ENCODE peak calls at places on chromosomes 13 and 19, in ten cellular contexts. S is left lung; T is CD8-positive, alpha-beta T cell; D is ascending aorta; O is testis; Z is upper lobe of right lung; E is IMR-90; W is lung; P is tibial nerve; I is DND-41. L is an unnamed sample. For H3K4me1, the result is how much of the 10 kb centered on the place peaks cover.

GRCh38 chr13:23824355-23824754 is 64.8 kb downstream of the MIPEP start:
- DNase-seq in S (no peak), T (no peak), D (no peak), O (no peak), Z (no peak), E (no peak), W (no peak), P (no peak), I (no peak), L (no peak)

GRCh38 chr13:46640843-46641242 is 87.9 kb downstream of the LRCH1 start:
- DNase-seq in S (no peak), T (no peak), D (no peak), O (no peak), Z (no peak), E (peak), W (no peak), P (no peak), I (no peak), L (no peak)

GRCh38 chr13:40152145-40152544 is 496.7 kb downstream of the COG6 start:
- DNase-seq in S (no peak), T (no peak), D (no peak), O (no peak), Z (no peak), E (peak), W (no peak), P (no peak), I (no peak), L (no peak)

GRCh38 chr13:27978301-27978968 is 9.3 kb upstream of the CDX2 start:
- DNase-seq in S (no peak), T (no peak), D (no peak), O (no peak), Z (peak), E (no peak), W (no peak), P (no peak), I (no peak), L (no peak)

GRCh38 chr19:48190288-48191284 is 20.1 kb downstream of the ZSWIM9 start:
- DNase-seq in S (no peak), T (peak), D (no peak), O (peak), Z (no peak), E (peak), W (peak), P (no peak), I (no peak), L (no peak)

GRCh38 chr19:48720613-48721296 is 1.2 kb upstream of the MAMSTR start:
- DNase-seq in S (peak), T (peak), D (peak), O (peak), Z (peak), E (peak), W (peak), P (peak), I (peak), L (peak)

GRCh38 chr19:33325920-33326319 is 23.6 kb upstream of the CEBPA start:
- DNase-seq in S (no peak), T (no peak), D (no peak), O (no peak), Z (no peak), E (no peak), W (no peak), P (no peak), I (no peak), L (no peak)

GRCh38 chr13:24152292-24153214 is 8.0 kb upstream of the SPATA13 start:
- DNase-seq in S (no peak), T (no peak), D (no peak), O (no peak), Z (no peak), E (no peak), W (no peak), P (no peak), I (no peak), L (no peak)

GRCh38 chr13:24050292-24050711 is 110.2 kb upstream of the SPATA13 start:
- DNase-seq in S (peak), T (no peak), D (no peak), O (peak), Z (peak), E (peak), W (peak), P (no peak), I (no peak), L (no peak)

GRCh38 chr13:109592776-109593175 is 193.6 kb downstream of the IRS2 start:
- DNase-seq in S (no peak), T (no peak), D (no peak), O (no peak), Z (no peak), E (no peak), W (no peak), P (no peak), I (no peak), L (no peak)

GRCh38 chr19:28027116-28027515 is 1185.8 kb downstream of the UQCRFS1 start:
- DNase-seq in S (no peak), T (no peak), D (no peak), O (no peak), Z (no peak), E (no peak), W (no peak), P (no peak), I (no peak), L (no peak)

GRCh38 chr19:31560771-31561080 is 211.5 kb upstream of the TSHZ3 start:
- DNase-seq in S (no peak), T (no peak), D (no peak), O (no peak), Z (no peak), E (no peak), W (no peak), P (no peak), I (no peak), L (no peak)

GRCh38 chr19:6822311-6822670 is 49.8 kb downstream of the VAV1 start:
- DNase-seq in S (no peak), T (no peak), D (no peak), O (no peak), Z (no peak), E (no peak), W (no peak), P (no peak), I (no peak), L (no peak)

GRCh38 chr13:91369432-91369831 is 21.9 kb downstream of the MIR17HG start:
- DNase-seq in S (no peak), T (no peak), D (no peak), O (no peak), Z (no peak), E (peak), W (no peak), P (no peak), I (no peak), L (no peak)

GRCh38 chr19:4357921-4358326 is 14.6 kb downstream of the MPND start:
- DNase-seq in S (no peak), T (no peak), D (no peak), O (no peak), Z (no peak), E (no peak), W (no peak), P (no peak), I (no peak), L (no peak)

GRCh38 chr13:32956595-32956933 is 59.7 kb upstream of the KL start:
- DNase-seq in S (no peak), T (no peak), D (no peak), O (no peak), Z (no peak), E (no peak), W (no peak), P (no peak), I (no peak), L (no peak)

GRCh38 chr19:42048992-42049391 is 21.0 kb downstream of the GRIK5 start:
- DNase-seq in S (no peak), T (no peak), D (no peak), O (no peak), Z (no peak), E (no peak), W (no peak), P (no peak), I (peak), L (no peak)

GRCh38 chr19:35518313-35518712 is 4.9 kb upstream of the DMKN start:
- DNase-seq in S (no peak), T (no peak), D (no peak), O (no peak), Z (no peak), E (peak), W (no peak), P (no peak), I (no peak), L (no peak)

GRCh38 chr13:50277127-50277526 is 261.9 kb downstream of the KCNRG start:
- DNase-seq in S (no peak), T (no peak), D (no peak), O (no peak), Z (no peak), E (no peak), W (no peak), P (no peak), I (no peak), L (no peak)

GRCh38 chr19:48751835-48752510 is 468 bp downstream of the FUT1 start:
- DNase-seq in S (no peak), T (no peak), D (no peak), O (no peak), Z (no peak), E (no peak), W (no peak), P (no peak), I (peak), L (no peak)

GRCh38 chr13:49669735-49670309 is 21.5 kb downstream of the EBPL start:
- DNase-seq in S (no peak), T (peak), D (no peak), O (peak), Z (no peak), E (peak), W (peak), P (no peak), I (peak), L (no peak)

GRCh38 chr13:113548171-113548641 is 36.3 kb upstream of the TFDP1 start:
- DNase-seq in S (peak), T (no peak), D (no peak), O (peak), Z (peak), E (no peak), W (no peak), P (no peak), I (no peak), L (no peak)

GRCh38 chr13:79837741-79838450 is 356.9 kb downstream of the NDFIP2 start:
- DNase-seq in S (no peak), T (no peak), D (no peak), O (no peak), Z (no peak), E (peak), W (no peak), P (no peak), I (no peak), L (no peak)

GRCh38 chr19:18876865-18877264 is 19.1 kb downstream of the CERS1 start:
- DNase-seq in S (peak), T (no peak), D (no peak), O (no peak), Z (no peak), E (no peak), W (no peak), P (no peak), I (no peak), L (no peak)

GRCh38 chr19:18878058-18878797 is 17.7 kb downstream of the CERS1 start:
- DNase-seq in S (peak), T (no peak), D (no peak), O (no peak), Z (no peak), E (no peak), W (no peak), P (no peak), I (no peak), L (no peak)

GRCh38 chr19:18879579-18880373 is 16.2 kb downstream of the CERS1 start:
- DNase-seq in S (peak), T (no peak), D (no peak), O (peak), Z (no peak), E (no peak), W (no peak), P (no peak), I (peak), L (peak)

GRCh38 chr19:18878858-18879578 is 16.9 kb downstream of the CERS1 start:
- DNase-seq in S (peak), T (no peak), D (no peak), O (no peak), Z (no peak), E (no peak), W (no peak), P (no peak), I (no peak), L (no peak)

DNA sequence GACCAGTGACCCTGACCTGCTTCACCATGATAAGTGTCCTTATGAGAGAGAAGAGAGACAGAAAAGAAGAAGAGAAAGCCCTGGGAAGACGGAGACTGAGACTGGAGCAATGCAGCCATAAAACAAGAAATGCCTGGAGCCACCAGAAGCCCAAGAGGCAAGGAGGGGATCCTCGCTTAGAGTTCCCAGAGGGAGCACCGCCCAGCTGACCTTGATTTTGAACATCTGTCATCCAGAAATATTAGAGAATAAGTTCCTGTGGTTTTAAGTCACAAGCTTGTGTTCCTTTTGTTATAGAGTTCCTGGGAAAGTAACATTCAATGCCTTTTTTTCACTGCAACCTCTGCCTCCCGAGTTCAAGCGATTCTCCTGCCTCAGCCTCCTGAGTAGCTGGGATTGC is 20.2 kb downstream of the CERS1 start:
- DNase-seq in S (no peak), T (no peak), D (no peak), O (no peak), Z (no peak), E (peak), W (no peak), P (no peak), I (no peak), L (no peak)
- H3K4me3 ChIP-seq in S (no peak), T (no peak), D (no peak), O (no peak), Z (no peak), E (no peak), W (no peak), P (no peak), I (no peak), L (no peak)

DNA sequence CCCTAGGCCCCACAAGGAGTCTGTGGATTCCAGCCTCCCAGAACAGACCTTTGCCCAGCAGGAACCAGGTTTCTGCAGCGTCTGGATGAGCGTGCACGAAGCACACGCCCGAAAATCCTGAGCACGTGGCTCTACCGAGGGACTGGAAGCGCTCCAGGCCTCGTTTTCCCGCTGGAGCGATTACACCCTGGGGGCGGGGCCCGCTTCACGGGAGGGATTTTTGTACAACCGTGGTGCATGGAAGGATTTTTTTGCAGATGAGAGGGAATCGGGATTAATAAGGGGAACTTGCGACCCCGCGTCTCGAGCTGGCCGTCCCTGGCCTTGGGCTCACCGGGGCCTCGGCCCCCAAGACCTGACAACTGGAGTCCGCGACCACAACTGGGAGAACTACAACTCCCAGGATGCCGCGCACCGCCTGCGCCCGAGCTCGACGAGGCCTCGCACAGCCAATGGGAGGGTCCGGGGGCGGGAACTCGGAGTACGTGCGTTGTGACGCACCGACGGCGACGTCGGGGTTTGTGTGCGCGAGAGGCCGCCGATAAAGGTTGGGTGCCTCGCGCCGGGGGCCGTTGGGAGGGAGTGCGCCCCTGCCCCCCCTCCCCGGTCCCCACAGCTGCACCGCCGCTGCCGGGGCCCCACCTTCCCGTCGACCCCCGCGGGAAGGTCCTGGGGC is at the start of gene ZNF628:
- DNase-seq in S (peak), T (peak), D (peak), O (peak), Z (peak), E (peak), W (peak), P (peak), I (peak), L (peak)
- H3K4me1 ChIP-seq in S (under half), T (under half), D (under half), O (under half), Z (under half), E (under half), W (under half), P (half or more), I (under half), L (under half)

GRCh38 chr13:42279986-42280385 is 8.0 kb downstream of the AKAP11 start:
- DNase-seq in S (no peak), T (no peak), D (no peak), O (no peak), Z (no peak), E (no peak), W (no peak), P (no peak), I (no peak), L (no peak)
- H3K27ac ChIP-seq in S (peak), T (no peak), D (no peak), O (no peak), Z (no peak), E (no peak), W (no peak), P (no peak), I (no peak), L (no peak)

DNA sequence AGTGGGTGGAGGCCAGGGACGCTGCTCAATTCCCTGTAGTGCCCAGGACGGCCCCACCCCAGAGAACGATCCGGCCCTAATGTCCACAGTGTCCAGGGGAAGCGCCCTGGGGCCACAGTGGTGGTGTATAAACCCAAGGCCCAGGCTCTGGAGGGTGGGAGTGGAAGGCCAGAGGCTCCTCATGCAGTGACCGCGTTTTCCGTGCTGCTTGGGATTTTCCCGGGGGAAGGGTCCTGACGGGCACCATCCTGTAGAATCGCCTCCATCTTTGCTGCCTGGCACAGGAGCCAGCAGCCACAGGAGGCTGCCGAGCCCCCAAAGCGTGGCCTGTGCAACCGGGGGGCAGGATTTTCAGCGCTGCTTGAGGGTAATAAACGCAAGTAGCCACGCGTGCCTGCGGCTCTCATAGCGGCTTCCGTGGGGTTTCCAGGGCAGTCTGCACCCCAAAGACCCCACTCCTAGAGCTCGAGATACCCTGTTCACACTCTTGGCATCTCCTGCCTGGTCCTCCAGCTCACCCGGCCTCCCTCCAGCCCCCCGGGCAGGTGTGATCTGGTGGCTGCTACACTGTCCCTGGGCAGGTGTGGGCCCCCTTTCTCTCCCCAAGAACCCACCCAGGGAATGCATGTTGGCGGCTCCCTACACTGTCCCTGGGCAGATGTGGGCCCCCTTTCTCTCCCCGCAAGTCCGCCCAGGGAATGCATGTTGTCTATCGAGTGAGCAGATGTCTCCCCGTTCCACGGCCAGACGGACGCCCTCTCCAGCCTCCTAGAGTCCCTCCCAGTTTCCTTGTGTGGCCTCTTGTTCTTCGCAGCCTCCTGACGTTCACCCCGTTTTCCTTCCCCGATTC is 2.2 kb downstream of the NCLN start:
- DNase-seq in S (peak), T (no peak), D (no peak), O (no peak), Z (no peak), E (no peak), W (no peak), P (no peak), I (no peak), L (no peak)
- H3K4me3 ChIP-seq in S (no peak), T (no peak), D (no peak), O (no peak), Z (no peak), E (no peak), W (no peak), P (no peak), I (no peak), L (no peak)

DNA sequence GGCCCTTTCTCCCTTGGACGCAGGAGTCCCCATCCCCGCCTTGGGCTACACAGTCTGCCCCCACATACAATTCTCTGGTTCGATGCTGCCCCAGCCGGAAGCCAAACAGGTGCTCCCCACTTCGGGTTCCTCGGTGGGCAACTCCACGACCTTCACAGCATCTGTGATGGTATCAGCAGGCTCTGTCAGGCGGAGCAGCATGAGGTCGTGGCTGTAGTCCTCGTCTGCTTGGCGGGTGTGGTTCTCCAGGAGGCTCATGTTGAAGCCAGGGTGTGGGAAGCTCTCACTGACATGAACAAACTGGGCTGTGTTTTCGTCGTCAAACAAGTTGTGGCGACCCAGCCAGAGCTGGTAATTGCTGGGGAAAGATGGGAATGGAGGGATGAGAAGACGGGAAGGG is 3.5 kb downstream of the KLK1 start:
- DNase-seq in S (no peak), T (no peak), D (no peak), O (no peak), Z (no peak), E (no peak), W (no peak), P (no peak), I (no peak), L (no peak)
- H3K4me1 ChIP-seq in S (under half), T (under half), D (under half), O (under half), Z (under half), E (under half), W (under half), P (under half), I (under half), L (under half)

GRCh38 chr19:44092108-44092507 is 2.1 kb upstream of the ZNF224 start:
- DNase-seq in S (no peak), T (no peak), D (no peak), O (no peak), Z (no peak), E (no peak), W (no peak), P (no peak), I (no peak), L (no peak)

GRCh38 chr19:44093931-44094765 is at the start of gene ZNF224:
- DNase-seq in S (peak), T (peak), D (peak), O (peak), Z (peak), E (peak), W (peak), P (peak), I (peak), L (peak)
- H3K27ac ChIP-seq in S (peak), T (peak), D (peak), O (peak), Z (peak), E (peak), W (peak), P (peak), I (peak), L (peak)

GRCh38 chr13:31159306-31159705 is 2.4 kb downstream of the HSPH1 start:
- DNase-seq in S (no peak), T (no peak), D (no peak), O (no peak), Z (no peak), E (peak), W (no peak), P (no peak), I (no peak), L (no peak)
- H3K4me3 ChIP-seq in S (no peak), T (no peak), D (no peak), O (no peak), Z (no peak), E (no peak), W (no peak), P (no peak), I (peak), L (no peak)

DNA sequence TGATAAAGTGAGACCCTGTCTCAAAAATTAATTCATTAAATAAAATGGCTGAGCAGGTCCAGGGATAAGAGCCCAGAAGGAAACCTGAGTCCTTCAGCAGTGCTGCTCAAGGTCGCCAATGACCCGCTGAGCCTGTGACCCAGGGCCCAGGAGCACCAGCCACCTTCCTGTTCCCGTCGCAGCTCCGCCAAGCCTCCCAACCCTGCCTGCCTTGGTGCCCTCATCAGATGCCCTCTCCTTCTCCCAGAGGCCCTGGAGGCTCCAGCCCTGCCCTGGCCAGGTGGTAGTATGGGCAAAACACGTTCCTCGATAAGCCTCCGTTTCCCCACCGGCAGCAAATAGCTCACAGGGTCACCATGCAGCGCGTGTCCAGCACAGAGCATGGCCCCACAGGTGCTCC is 2.6 kb downstream of the REXO1 start:
- DNase-seq in S (peak), T (no peak), D (no peak), O (no peak), Z (no peak), E (no peak), W (no peak), P (no peak), I (no peak), L (no peak)
- H3K4me1 ChIP-seq in S (half or more), T (half or more), D (under half), O (half or more), Z (half or more), E (under half), W (under half), P (half or more), I (under half), L (half or more)